ENCODE peak calls at places on chromosomes 12 and 14, in eight cellular contexts. H is stromal cell of bone marrow; U is left colon; X is fibroblast of the aortic adventitia; G is cardiac fibroblast; Y is stimulated activated CD8-positive, alpha-beta memory T cell treated with anti-CD3 and anti-CD28 coated beads, Interleukin-12 subunit alpha, Interleukin-12 subunit beta, amount 100 ng/mL, for 4 hours; C is IMR-90; Q is heart right ventricle. E is an unnamed sample.
A peak's percentile ranks its signal among the peaks of the same experiment; 100 is the strongest.

GRCh38 chr12:87866602-87867292 is 162.5 kb downstream of the C12orf50 start:
- DNase-seq in H (no peak), U (no peak), X (peak; percentile 14), G (peak; percentile 25), Y (no peak), C (peak; percentile 50), Q (no peak), E (no peak)

GRCh38 chr14:103688906-103689902 is 26.0 kb downstream of the XRCC3 start:
- DNase-seq in H (peak; percentile 29), U (no peak), X (peak; percentile 74), G (peak; percentile 78), Y (no peak), C (no peak), Q (no peak), E (peak; percentile 53)

GRCh38 chr12:116853507-116853906 is 27.7 kb downstream of the HRK start:
- DNase-seq in H (no peak), U (no peak), X (no peak), G (no peak), Y (no peak), C (no peak), Q (no peak), E (no peak)

GRCh38 chr12:54036620-54037359 is 3.9 kb downstream of the HOXC5 start:
- DNase-seq in H (no peak), U (no peak), X (no peak), G (no peak), Y (no peak), C (no peak), Q (no peak), E (no peak)

GRCh38 chr14:76203086-76204001 is 51.6 kb downstream of the GPATCH2L start:
- DNase-seq in H (peak; percentile 76), U (peak; percentile 25), X (peak; percentile 87), G (peak; percentile 77), Y (no peak), C (peak; percentile 100), Q (no peak), E (peak; percentile 95)

GRCh38 chr14:100607611-100607956 is 20.4 kb upstream of the BEGAIN start:
- DNase-seq in H (no peak), U (peak; percentile 7), X (no peak), G (no peak), Y (no peak), C (no peak), Q (no peak), E (no peak)

GRCh38 chr14:77543637-77544334 is 45.2 kb upstream of the ISM2 start:
- DNase-seq in H (no peak), U (no peak), X (peak; percentile 30), G (peak; percentile 49), Y (no peak), C (peak; percentile 24), Q (no peak), E (no peak)

GRCh38 chr12:39412210-39412609 is 30.7 kb downstream of the KIF21A start:
- DNase-seq in H (no peak), U (no peak), X (no peak), G (no peak), Y (no peak), C (no peak), Q (no peak), E (no peak)

GRCh38 chr14:80055912-80056801 is 155.1 kb downstream of the DIO2 start:
- DNase-seq in H (peak; percentile 44), U (no peak), X (peak; percentile 79), G (peak; percentile 71), Y (no peak), C (peak; percentile 78), Q (no peak), E (no peak)

GRCh38 chr12:113980537-113981337 is 14.6 kb upstream of the RBM19 start:
- DNase-seq in H (peak; percentile 39), U (no peak), X (peak; percentile 83), G (peak; percentile 85), Y (no peak), C (peak; percentile 74), Q (no peak), E (no peak)

GRCh38 chr12:107642240-107642639 is 43.4 kb upstream of the PWP1 start:
- DNase-seq in H (no peak), U (no peak), X (no peak), G (no peak), Y (no peak), C (no peak), Q (no peak), E (no peak)

GRCh38 chr12:13631873-13632272 is 349.5 kb downstream of the GRIN2B start:
- DNase-seq in H (no peak), U (no peak), X (no peak), G (no peak), Y (no peak), C (no peak), Q (no peak), E (peak; percentile 65)